ENCODE peak calls at places on chromosomes 16 and 17, in four cellular contexts. I is AG10803, Z is tibial nerve, V is OCI-LY7. K is an unnamed sample.

GRCh38 chr16:82735696-82736095 is 108.9 kb downstream of the CDH13 start:
- DNase-seq in Z (no peak), I (peak; percentile 78), V (no peak), K (no peak)

GRCh38 chr16:58022601-58023371 is 2.8 kb upstream of the MMP15 start:
- DNase-seq in I (peak; percentile 78), Z (no peak), V (no peak), K (no peak)

GRCh38 chr17:78664476-78665384 is 87.5 kb upstream of the DNAH17 start:
- DNase-seq in I (no peak), V (no peak), Z (no peak), K (no peak)

GRCh38 chr16:80902306-80903154 is 98.1 kb upstream of the CDYL2 start:
- DNase-seq in Z (no peak), I (no peak), V (no peak), K (no peak)

GRCh38 chr16:3095869-3096268 is 3.2 kb downstream of the ZSCAN10 start:
- DNase-seq in I (no peak), V (peak; percentile 77), Z (no peak), K (no peak)

GRCh38 chr17:15883617-15884111 is 61.3 kb upstream of the ADORA2B start:
- DNase-seq in V (no peak), I (peak; percentile 55), Z (no peak), K (no peak)

GRCh38 chr17:50263293-50264262 is 10.7 kb upstream of the TMEM92 start:
- DNase-seq in Z (no peak), V (no peak), I (no peak), K (no peak)

GRCh38 chr17:7241047-7241733 is 1.1 kb downstream of the GABARAP start:
- DNase-seq in V (no peak), Z (no peak), I (peak; percentile 36), K (no peak)

GRCh38 chr17:29119265-29119664 is 60.9 kb downstream of the MYO18A start:
- DNase-seq in V (no peak), Z (no peak), I (no peak), K (no peak)

GRCh38 chr16:20898938-20899502 is 1.1 kb downstream of the DCUN1D3 start:
- DNase-seq in I (peak; percentile 90), V (no peak), Z (no peak), K (no peak)

GRCh38 chr17:17626151-17626805 is 34.8 kb upstream of the PEMT start:
- DNase-seq in I (no peak), Z (no peak), V (no peak), K (no peak)

GRCh38 chr17:60107526-60108257 is 29.0 kb upstream of the HEATR6 start:
- DNase-seq in V (no peak), I (peak; percentile 66), Z (no peak), K (no peak)
- TF ChIP-seq CTCF in V (no peak), I (peak; percentile 40), Z (no peak), K (no peak)

GRCh38 chr16:15856217-15856616 is 611 bp downstream of the MYH11 start:
- DNase-seq in Z (no peak), I (no peak), V (peak; percentile 55), K (no peak)

GRCh38 chr16:15855704-15856003 is 1.2 kb downstream of the MYH11 start:
- DNase-seq in V (peak; percentile 89), I (no peak), Z (no peak), K (no peak)

GRCh38 chr16:15856901-15857778 is at the start of gene MYH11:
- DNase-seq in Z (no peak), V (peak; percentile 61), I (no peak), K (no peak)

GRCh38 chr16:15854061-15854460 is 2.8 kb downstream of the MYH11 start:
- DNase-seq in Z (no peak), V (peak; percentile 24), I (no peak), K (no peak)

DNA sequence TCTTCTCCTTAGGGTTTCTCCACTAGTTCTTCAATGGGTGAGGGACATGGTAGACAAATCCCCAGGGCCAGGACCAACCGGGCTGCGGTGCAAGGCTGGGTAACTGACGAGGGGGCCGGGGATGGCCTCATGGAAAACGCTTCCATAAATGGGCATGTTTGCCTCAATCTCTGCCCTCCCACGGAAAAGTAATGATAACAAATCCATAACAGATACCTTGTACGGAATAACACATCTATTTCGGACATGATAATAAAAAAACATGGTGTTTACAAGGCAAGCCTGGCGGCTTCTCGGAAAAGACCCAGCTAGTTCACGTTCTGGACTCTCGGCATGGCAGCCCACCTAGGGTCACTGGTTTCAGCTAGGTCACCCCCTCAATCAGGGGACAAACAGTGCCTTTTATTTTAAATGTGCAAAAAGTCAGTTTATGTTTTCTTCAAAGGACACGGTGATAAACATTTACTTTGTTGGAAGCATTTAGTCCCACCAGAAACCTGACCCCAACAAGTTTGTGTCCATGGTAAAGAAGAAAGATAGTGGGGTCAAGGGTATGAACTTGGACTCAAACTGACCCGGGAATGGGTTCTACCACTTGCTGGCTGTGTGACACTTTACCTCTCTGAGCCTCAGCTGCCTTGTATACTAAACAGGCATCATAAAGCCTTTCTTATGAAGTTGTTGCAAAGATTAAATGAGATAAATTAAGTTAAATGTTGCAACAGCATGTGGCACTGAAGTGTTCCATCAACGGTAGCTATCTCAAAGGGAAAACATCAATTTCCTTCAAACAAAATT is 1.7 kb downstream of the MYH11 start:
- DNase-seq in I (no peak), Z (no peak), V (no peak), K (no peak)
- H3K4me3 ChIP-seq in I (no peak overlapping the region), Z (no peak overlapping the region), V (peak overlapping the region; percentile 73), K (peak overlapping the region; percentile 7)

GRCh38 chr16:35557731-35558130 is 2098.3 kb downstream of the TP53TG3F start:
- DNase-seq in V (no peak), I (no peak), Z (no peak), K (no peak)

GRCh38 chr16:35561346-35561745 is 2101.9 kb downstream of the TP53TG3F start:
- DNase-seq in V (no peak), I (no peak), Z (no peak), K (no peak)

GRCh38 chr16:35560637-35560984 is 2101.2 kb downstream of the TP53TG3F start:
- DNase-seq in Z (no peak), V (no peak), I (no peak), K (no peak)

GRCh38 chr16:35562471-35562870 is 2103.1 kb downstream of the TP53TG3F start:
- DNase-seq in V (no peak), I (no peak), Z (no peak), K (no peak)

DNA sequence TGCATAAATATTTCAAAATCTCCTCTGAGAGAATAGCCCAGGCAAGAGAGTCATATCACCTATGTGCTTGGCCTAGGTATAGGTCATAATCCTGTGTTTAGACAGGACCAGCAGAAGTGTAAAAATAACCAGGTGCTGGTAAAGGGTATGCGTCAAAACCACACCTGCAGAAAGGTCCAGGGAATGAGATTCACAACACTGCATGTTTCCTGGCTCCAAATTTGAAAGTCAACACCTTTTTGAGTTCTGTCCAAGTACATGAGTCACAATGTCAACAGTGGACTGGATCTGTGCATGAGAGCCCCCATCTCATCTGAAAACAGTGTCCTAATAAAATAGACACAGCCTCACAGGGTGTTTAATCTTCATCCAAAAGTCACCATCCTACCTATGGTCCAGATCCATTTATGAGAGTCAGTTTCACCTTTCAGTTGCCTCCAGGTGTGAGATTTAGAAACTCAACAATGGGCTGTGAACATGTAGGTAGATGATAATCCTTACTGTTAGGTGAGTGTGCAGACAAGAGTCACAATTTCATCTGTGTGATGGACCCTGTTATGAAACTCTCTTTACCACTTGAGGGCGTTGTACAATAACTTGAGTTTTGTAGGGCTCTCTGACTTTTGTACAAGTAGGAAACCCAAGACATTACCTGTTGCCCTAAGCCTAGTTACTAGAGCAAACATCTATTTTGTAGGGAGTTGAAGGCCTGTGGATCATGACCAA is 2100.7 kb downstream of the TP53TG3F start:
- DNase-seq in Z (no peak), I (no peak), V (no peak), K (no peak)
- TF ChIP-seq CTCF in Z (no peak), I (no peak), V (no peak), K (no peak)

GRCh38 chr17:54901230-54901847 is 687 bp downstream of the TOM1L1 start:
- DNase-seq in V (no peak), I (peak; percentile 66), Z (no peak), K (no peak)
- H3K4me3 ChIP-seq in V (no peak overlapping the region), I (peak overlapping the region; percentile 77), Z (peak overlapping the region; percentile 25), K (peak overlapping the region; percentile 57)

GRCh38 chr16:67173808-67174705 is 3.7 kb downstream of the NOL3 start:
- DNase-seq in V (peak; percentile 35), Z (peak; percentile 54), I (peak; percentile 81), K (peak; percentile 91)
- TF ChIP-seq CTCF in V (peak; percentile 10), Z (peak; percentile 48), I (peak; percentile 26), K (peak; percentile 62)

GRCh38 chr16:31876955-31877828 is 3.6 kb downstream of the ZNF267 start:
- DNase-seq in I (peak; percentile 79), V (no peak), Z (no peak), K (no peak)
- H3K4me3 ChIP-seq in I (no peak overlapping the region), V (peak overlapping the region; percentile 95), Z (no peak overlapping the region), K (no peak overlapping the region)

DNA sequence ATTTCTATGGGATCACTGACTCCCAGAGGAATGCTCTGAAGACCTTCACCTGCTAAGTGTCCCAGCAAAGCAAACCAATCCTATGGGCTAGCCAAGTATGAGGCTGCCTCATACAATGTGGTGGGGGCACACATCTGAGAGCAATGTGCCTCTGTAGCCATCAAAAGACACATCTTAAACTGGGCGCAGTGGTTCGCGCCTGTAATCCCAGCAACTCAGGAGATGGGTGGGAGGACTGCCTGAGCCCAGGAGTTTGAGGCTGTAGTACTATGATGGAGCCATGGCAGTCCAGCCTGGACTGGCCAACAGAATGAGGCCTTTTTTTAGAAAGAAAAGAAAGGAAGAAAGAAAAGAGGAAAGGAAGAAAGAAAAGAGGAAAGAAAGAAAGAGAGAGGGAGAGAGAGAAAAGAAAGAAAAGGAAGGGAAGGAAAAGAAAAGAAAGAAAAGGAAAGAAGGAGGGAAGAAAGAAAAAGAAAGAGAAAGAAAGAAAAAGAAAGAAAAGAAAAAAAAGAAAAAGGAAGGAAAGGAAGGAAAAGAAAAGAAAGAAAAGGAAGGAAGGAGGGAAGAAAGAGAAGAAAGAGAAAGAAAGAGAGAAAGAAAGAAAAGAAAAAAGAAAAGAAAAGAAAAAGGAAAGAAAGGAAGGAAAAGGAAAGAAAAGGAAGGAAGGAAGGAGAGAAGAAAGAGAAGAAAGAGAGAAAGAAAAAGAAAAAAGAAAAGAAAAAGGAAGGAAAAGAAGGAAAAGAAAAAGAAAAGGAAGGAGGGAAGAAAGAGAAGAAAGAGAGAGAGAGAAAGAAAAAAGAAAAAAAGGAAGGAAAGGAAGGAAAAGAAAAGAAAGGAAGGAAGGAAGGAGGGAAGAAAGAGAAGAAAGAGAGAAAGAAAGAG is 430.3 kb downstream of the SLC39A11 start:
- DNase-seq in I (no peak), Z (no peak), V (no peak), K (no peak)
- TF ChIP-seq CTCF in I (no peak), Z (no peak), V (no peak), K (no peak)

GRCh38 chr16:27322858-27323780 is 9.3 kb downstream of the IL4R start:
- DNase-seq in I (no peak), Z (no peak), V (no peak), K (no peak)
- H3K4me3 ChIP-seq in I (no peak overlapping the region), Z (no peak overlapping the region), V (no peak overlapping the region), K (no peak overlapping the region)

GRCh38 chr16:89132194-89133005 is 38.7 kb downstream of the ACSF3 start:
- DNase-seq in I (no peak), V (no peak), Z (no peak), K (no peak)
- TF ChIP-seq CTCF in I (no peak), V (peak; percentile 49), Z (no peak), K (no peak)

K was measured in right atrium auricular region.